ENCODE peak calls at places on chromosome 19, in four cellular contexts. Z, B, Q and U are unnamed samples.

GRCh38 chr19:5063873-5064645 is 95.1 kb downstream of the KDM4B start:
- DNase-seq in Z (no peak), B (no peak), Q (no peak), U (no peak)

GRCh38 chr19:33100894-33101644 is 20.1 kb downstream of the GPATCH1 start:
- DNase-seq in Z (no peak), B (no peak), Q (no peak), U (no peak)

GRCh38 chr19:40612831-40613668 is 11.9 kb downstream of the LTBP4 start:
- DNase-seq in Z (peak), B (peak), Q (peak), U (no peak)

GRCh38 chr19:4688587-4688986 is 18.4 kb upstream of the MYDGF start:
- DNase-seq in Z (no peak), B (no peak), Q (no peak), U (no peak)

GRCh38 chr19:50003810-50004419 is 21.3 kb downstream of the VRK3 start:
- DNase-seq in Z (no peak), B (no peak), Q (peak), U (peak)

GRCh38 chr19:33950141-33950805 is 153.6 kb downstream of the KCTD15 start:
- DNase-seq in Z (no peak), B (no peak), Q (no peak), U (no peak)

GRCh38 chr19:2239771-2240770 is 3.4 kb downstream of the SF3A2 start:
- DNase-seq in Z (no peak), B (no peak), Q (peak), U (peak)

GRCh38 chr19:20038358-20039202 is 725 bp downstream of the ZNF682 start:
- DNase-seq in Z (no peak), B (no peak), Q (no peak), U (no peak)

GRCh38 chr19:6580313-6580712 is 10.6 kb downstream of the CD70 start:
- DNase-seq in Z (no peak), B (no peak), Q (peak), U (peak)

GRCh38 chr19:55693336-55693974 is 18.4 kb downstream of the EPN1 start:
- DNase-seq in Z (no peak), B (no peak), Q (no peak), U (no peak)

GRCh38 chr19:33048806-33049676 is 15.6 kb downstream of the RHPN2 start:
- DNase-seq in Z (no peak), B (no peak), Q (no peak), U (no peak)

GRCh38 chr19:31583148-31583547 is 233.9 kb upstream of the TSHZ3 start:
- DNase-seq in Z (no peak), B (no peak), Q (no peak), U (peak)